ENCODE peak calls at places on chromosomes 6 and 20, in seven cellular contexts. H is left ventricle myocardium inferior; O is cardiac muscle cell; E is CD4-positive, alpha-beta memory T cell; S is A549; G is neural progenitor cell; T is body of pancreas. K is an unnamed sample.

GRCh38 chr20:53547664-53548239 is 45.9 kb downstream of the ZNF217 start:
- DNase-seq in H (no peak), O (peak; percentile 83), E (peak; percentile 37), S (peak; percentile 69), G (peak; percentile 77), T (peak; percentile 48), K (no peak)

GRCh38 chr20:12110711-12111110 is 193.0 kb downstream of the BTBD3 start:
- DNase-seq in H (no peak), O (peak; percentile 36), E (no peak), S (no peak), G (no peak), T (no peak), K (no peak)

GRCh38 chr6:127201321-127201720 is 65.3 kb upstream of the RNF146 start:
- DNase-seq in H (no peak), O (peak; percentile 54), E (no peak), S (no peak), G (no peak), T (no peak), K (no peak)

GRCh38 chr20:53070714-53071392 is 98.7 kb downstream of the TSHZ2 start:
- DNase-seq in H (no peak), O (no peak), E (peak; percentile 11), S (no peak), G (peak; percentile 9), T (no peak), K (no peak)

GRCh38 chr6:25036461-25036860 is 100.7 kb upstream of the RIPOR2 start:
- DNase-seq in H (no peak), O (no peak), E (no peak), S (no peak), G (no peak), T (no peak), K (no peak)

GRCh38 chr6:79305020-79305419 is 70.5 kb upstream of the HMGN3 start:
- DNase-seq in H (no peak), O (no peak), E (no peak), S (no peak), G (no peak), T (no peak), K (no peak)

GRCh38 chr6:54981276-54981609 is 134.7 kb downstream of the FAM83B start:
- DNase-seq in H (no peak), O (peak; percentile 0), E (no peak), S (no peak), G (no peak), T (no peak), K (no peak)

GRCh38 chr20:25399038-25399430 is 8.4 kb upstream of the ABHD12 start:
- DNase-seq in H (no peak), O (peak; percentile 82), E (peak; percentile 41), S (peak; percentile 81), G (peak; percentile 83), T (peak; percentile 69), K (no peak)

DNA sequence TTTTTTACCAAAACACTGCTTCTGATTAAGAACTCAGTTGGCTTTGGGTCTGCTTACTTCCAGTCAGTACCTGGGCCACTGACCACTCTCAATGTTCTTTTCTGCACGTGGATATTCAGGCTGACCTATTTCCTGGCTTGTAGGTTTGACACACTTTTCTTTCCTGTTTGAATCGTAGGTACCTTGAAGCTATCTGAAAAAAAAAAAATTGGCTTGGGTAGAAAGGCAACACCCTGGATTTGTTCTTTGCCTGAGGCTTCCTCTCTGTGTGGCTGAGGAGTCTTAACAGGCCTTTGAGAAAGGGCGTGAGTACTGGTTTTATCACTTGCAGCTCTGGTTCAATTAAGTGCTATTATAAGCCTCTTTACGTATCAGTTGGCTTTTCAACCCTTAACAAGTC is 60.6 kb upstream of the IL20RA start:
- DNase-seq in H (no peak), O (no peak), E (peak; percentile 32), S (no peak), G (no peak), T (no peak), K (no peak)
- H3K27ac ChIP-seq in H (peak overlapping the region; percentile 65), O (no peak overlapping the region), E (no peak overlapping the region), S (no peak overlapping the region), G (no peak overlapping the region), T (no peak overlapping the region), K (peak overlapping the region; percentile 49)

DNA sequence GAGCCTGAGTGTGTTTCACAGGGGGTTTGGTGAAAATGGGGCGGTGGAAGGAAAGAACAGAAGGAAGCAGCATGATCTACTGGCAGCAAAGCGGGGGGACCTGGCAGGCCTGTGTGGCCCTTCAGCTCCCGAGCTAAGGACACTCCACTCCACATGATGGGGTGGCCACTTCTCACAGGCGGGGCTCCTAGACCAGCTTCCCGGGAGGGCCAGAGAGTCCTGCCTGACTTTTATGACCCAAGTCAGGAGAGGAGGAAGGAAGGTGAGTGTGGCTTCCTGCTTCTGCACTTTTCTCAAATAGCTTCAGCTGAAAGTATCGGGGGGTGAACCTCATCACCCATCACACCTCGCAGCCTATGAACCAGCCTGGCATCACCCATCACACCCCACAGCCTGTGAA is 117.5 kb upstream of the AFDN start:
- DNase-seq in H (no peak), O (no peak), E (no peak), S (no peak), G (no peak), T (no peak), K (no peak)
- H3K4me1 ChIP-seq in H (peaks cover 8% of the 10 kb centered on the region), O (peaks cover 8% of the 10 kb centered on the region), E (peaks cover 28% of the 10 kb centered on the region), S (no peaks in the 10 kb centered on the region), G (peaks cover 4% of the 10 kb centered on the region), T (no peaks in the 10 kb centered on the region), K (no peaks in the 10 kb centered on the region)

DNA sequence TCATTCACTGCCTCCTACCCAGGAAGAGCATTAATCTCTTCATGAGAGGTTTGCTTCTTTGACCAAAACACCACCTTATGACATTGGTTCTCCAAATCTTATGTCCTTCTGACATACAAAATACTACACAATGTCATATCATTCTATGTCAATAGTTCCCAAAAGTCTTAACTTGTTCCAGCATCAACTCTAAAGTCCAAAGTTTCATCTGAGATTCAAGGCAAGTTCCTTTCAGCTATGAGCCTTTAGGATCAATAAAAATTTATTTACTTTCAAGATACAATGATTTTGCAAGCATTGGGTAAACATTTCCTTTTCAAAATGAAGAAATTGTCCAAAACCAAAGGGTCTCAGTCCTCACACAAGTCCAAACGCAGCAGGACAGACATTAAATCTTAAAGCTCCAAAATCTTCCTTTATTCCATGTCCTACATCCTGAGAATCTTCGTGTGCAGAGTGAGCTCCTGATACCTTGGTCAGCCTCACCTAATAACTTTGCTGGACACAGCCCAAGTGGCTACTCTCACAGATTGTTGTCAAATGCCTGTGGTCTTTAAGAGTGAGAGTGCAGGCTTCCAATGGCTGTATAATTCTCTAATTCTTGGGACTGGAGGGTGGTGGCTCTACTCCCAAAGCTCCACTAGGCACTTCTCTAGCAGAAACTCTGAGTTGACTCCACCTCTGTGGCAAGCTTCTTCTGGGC is 1668.2 kb downstream of the HACE1 start:
- DNase-seq in H (no peak), O (no peak), E (no peak), S (no peak), G (no peak), T (no peak), K (no peak)
- H3K27ac ChIP-seq in H (no peak overlapping the region), O (no peak overlapping the region), E (no peak overlapping the region), S (no peak overlapping the region), G (no peak overlapping the region), T (no peak overlapping the region), K (no peak overlapping the region)

DNA sequence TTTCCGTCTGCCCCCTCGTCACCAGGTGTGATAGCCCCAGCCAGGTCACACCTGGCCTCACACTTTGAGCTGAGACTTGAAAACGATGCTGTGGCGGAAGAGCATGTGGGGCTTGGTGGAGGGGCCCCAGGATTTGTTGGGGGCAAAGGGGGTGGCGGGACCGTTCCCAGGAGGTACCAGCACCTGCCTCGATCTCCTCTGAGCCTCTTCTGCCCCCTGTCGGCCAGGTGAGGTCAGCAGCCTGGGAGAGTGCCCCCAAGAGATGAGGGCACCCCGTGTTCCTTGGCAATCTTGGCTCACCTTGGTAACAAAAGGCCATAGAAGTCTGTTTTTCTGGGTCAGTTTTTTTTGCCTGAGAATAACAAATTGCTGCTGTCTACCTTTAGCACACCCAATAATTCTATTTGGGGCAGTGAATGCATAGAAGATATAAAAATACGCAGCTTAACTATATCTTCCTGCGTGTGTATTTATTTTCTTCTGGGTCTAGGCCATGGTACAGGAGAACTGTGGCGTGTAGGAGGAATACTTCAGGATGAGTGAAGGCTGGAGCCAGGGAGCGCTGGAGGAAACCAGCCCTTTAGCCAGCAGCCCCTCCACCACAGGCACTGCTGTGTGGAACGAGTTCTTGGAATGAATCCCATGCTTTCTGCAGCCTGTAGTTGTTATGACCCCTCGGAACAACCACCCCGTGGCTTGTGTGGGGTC is 25.2 kb downstream of the SPATA2 start:
- DNase-seq in H (no peak), O (no peak), E (no peak), S (no peak), G (no peak), T (no peak), K (no peak)
- H3K4me1 ChIP-seq in H (peaks cover 80% of the 10 kb centered on the region), O (peaks cover 37% of the 10 kb centered on the region), E (peaks cover 23% of the 10 kb centered on the region), S (peaks cover 18% of the 10 kb centered on the region), G (peaks cover 31% of the 10 kb centered on the region), T (peaks cover 47% of the 10 kb centered on the region), K (peaks cover 19% of the 10 kb centered on the region)

GRCh38 chr6:132114201-132114860 is 163.2 kb upstream of the CCN2 start:
- DNase-seq in H (no peak), O (peak; percentile 24), E (no peak), S (no peak), G (no peak), T (no peak), K (no peak)
- H3K27ac ChIP-seq in H (no peak overlapping the region), O (no peak overlapping the region), E (no peak overlapping the region), S (no peak overlapping the region), G (no peak overlapping the region), T (no peak overlapping the region), K (no peak overlapping the region)

GRCh38 chr20:32115196-32115767 is 5.8 kb downstream of the TM9SF4 start:
- DNase-seq in H (no peak), O (no peak), E (no peak), S (no peak), G (no peak), T (no peak), K (no peak)
- H3K4me1 ChIP-seq in H (peaks cover 78% of the 10 kb centered on the region), O (peaks cover 22% of the 10 kb centered on the region), E (peaks cover 44% of the 10 kb centered on the region), S (peaks cover 10% of the 10 kb centered on the region), G (peaks cover 20% of the 10 kb centered on the region), T (peaks cover 47% of the 10 kb centered on the region), K (peaks cover 30% of the 10 kb centered on the region)

GRCh38 chr20:46897471-46897870 is 2.8 kb downstream of the EYA2 start:
- DNase-seq in H (no peak), O (no peak), E (no peak), S (no peak), G (no peak), T (no peak), K (no peak)
- H3K27ac ChIP-seq in H (no peak overlapping the region), O (no peak overlapping the region), E (no peak overlapping the region), S (no peak overlapping the region), G (no peak overlapping the region), T (no peak overlapping the region), K (no peak overlapping the region)

K was measured in esophagus squamous epithelium.